ENCODE peak calls at places on chromosome 22, in seven cellular contexts. W is stimulated activated CD4-positive, alpha-beta T cell treated with anti-CD3 and anti-CD28 coated beads, Interleukin-15, amount 100 ng/mL, for 1 hour; Y is transverse colon; G is A549; R is T-helper 1 cell; P is aorta; I is GM23248. U is an unnamed sample.
A peak's percentile ranks its signal among the peaks of the same experiment; 100 is the strongest.

GRCh38 chr22:48574776-48575566 is 1252.7 kb downstream of the BRD1 start:
- DNase-seq in W (no peak), Y (peak; percentile 12), G (peak; percentile 79), R (no peak), P (peak; percentile 64), I (peak; percentile 42), U (peak; percentile 31)

GRCh38 chr22:31497148-31497938 is 1.0 kb downstream of the SFI1 start:
- DNase-seq in W (no peak), Y (no peak), G (no peak), R (no peak), P (no peak), I (no peak), U (no peak)

GRCh38 chr22:36027960-36028645 is 521 bp downstream of the RBFOX2 start:
- DNase-seq in W (no peak), Y (peak; percentile 30), G (peak; percentile 45), R (no peak), P (no peak), I (no peak), U (no peak)

GRCh38 chr22:29346659-29347058 is 31.2 kb upstream of the RASL10A start:
- DNase-seq in W (no peak), Y (no peak), G (no peak), R (no peak), P (peak; percentile 43), I (no peak), U (peak; percentile 56)

GRCh38 chr22:42646569-42647525 is 2.3 kb downstream of the CYB5R3 start:
- DNase-seq in W (no peak), Y (peak; percentile 61), G (no peak), R (no peak), P (peak; percentile 69), I (peak; percentile 67), U (no peak)

GRCh38 chr22:29704528-29705285 is 15.1 kb upstream of the CABP7 start:
- DNase-seq in W (no peak), Y (no peak), G (no peak), R (no peak), P (no peak), I (peak; percentile 68), U (peak; percentile 33)

GRCh38 chr22:37753746-37754145 is 54.0 kb upstream of the GCAT start:
- DNase-seq in W (no peak), Y (no peak), G (no peak), R (no peak), P (no peak), I (peak; percentile 22), U (no peak)

GRCh38 chr22:20972014-20972797 is 5.2 kb downstream of the AIFM3 start:
- DNase-seq in W (no peak), Y (no peak), G (no peak), R (no peak), P (no peak), I (peak; percentile 30), U (no peak)

GRCh38 chr22:21449531-21450319 is 17.5 kb upstream of the TMEM191C start:
- DNase-seq in W (no peak), Y (no peak), G (no peak), R (no peak), P (peak; percentile 26), I (no peak), U (no peak)

GRCh38 chr22:46617250-46618103 is 2.7 kb upstream of the GRAMD4 start:
- DNase-seq in W (no peak), Y (peak; percentile 44), G (no peak), R (no peak), P (no peak), I (peak; percentile 46), U (no peak)

GRCh38 chr22:50483977-50484853 is 2.4 kb upstream of the MIOX start:
- DNase-seq in W (no peak), Y (peak; percentile 74), G (no peak), R (peak; percentile 9), P (peak; percentile 42), I (no peak), U (no peak)

GRCh38 chr22:22091400-22091878 is 108.9 kb upstream of the TOP3B start:
- DNase-seq in W (no peak), Y (no peak), G (no peak), R (no peak), P (no peak), I (no peak), U (no peak)

GRCh38 chr22:44213489-44214043 is 32.8 kb downstream of the PARVG start:
- DNase-seq in W (no peak), Y (no peak), G (no peak), R (no peak), P (no peak), I (no peak), U (no peak)

U was measured in occipital lobe.